ENCODE peak calls at places on chromosomes 16 and 17, in seven cellular contexts. One of them, this sample, is unnamed.

GRCh38 chr16:50238868-50239301 is 27.5 kb upstream of the ADCY7 start:
- DNase-seq in spleen: no peak
- DNase-seq in GM12891: no peak
- DNase-seq in sigmoid colon: no peak
- DNase-seq in H1: no peak
- DNase-seq in stomach: no peak
- DNase-seq in breast epithelium: no peak
- DNase-seq in this sample: no peak

GRCh38 chr16:70454221-70455034 is at the start of gene FCSK:
- DNase-seq in spleen: peak
- DNase-seq in H1: no peak
- DNase-seq in sigmoid colon: peak
- DNase-seq in stomach: peak
- DNase-seq in breast epithelium: no peak
- DNase-seq in GM12891: peak
- DNase-seq in this sample: no peak

GRCh38 chr17:71338396-71338795 is 782.4 kb upstream of the SOX9 start:
- DNase-seq in breast epithelium: no peak
- DNase-seq in sigmoid colon: no peak
- DNase-seq in H1: no peak
- DNase-seq in GM12891: no peak
- DNase-seq in spleen: no peak
- DNase-seq in stomach: no peak
- DNase-seq in this sample: no peak

GRCh38 chr17:34146440-34147043 is 108.5 kb upstream of the CCL2 start:
- DNase-seq in spleen: no peak
- DNase-seq in GM12891: peak
- DNase-seq in sigmoid colon: no peak
- DNase-seq in breast epithelium: peak
- DNase-seq in stomach: peak
- DNase-seq in H1: no peak
- DNase-seq in this sample: no peak

GRCh38 chr16:15770107-15770506 is 86.7 kb downstream of the MYH11 start:
- DNase-seq in GM12891: no peak
- DNase-seq in spleen: no peak
- DNase-seq in stomach: no peak
- DNase-seq in H1: no peak
- DNase-seq in breast epithelium: no peak
- DNase-seq in sigmoid colon: no peak
- DNase-seq in this sample: no peak

GRCh38 chr17:65183736-65184135 is 46.6 kb downstream of the RGS9 start:
- DNase-seq in spleen: no peak
- DNase-seq in stomach: no peak
- DNase-seq in GM12891: no peak
- DNase-seq in H1: peak
- DNase-seq in breast epithelium: peak
- DNase-seq in sigmoid colon: no peak
- DNase-seq in this sample: no peak

GRCh38 chr17:9406046-9406631 is 169.5 kb downstream of the STX8 start:
- DNase-seq in GM12891: no peak
- DNase-seq in spleen: no peak
- DNase-seq in breast epithelium: no peak
- DNase-seq in sigmoid colon: no peak
- DNase-seq in stomach: no peak
- DNase-seq in H1: no peak
- DNase-seq in this sample: no peak

GRCh38 chr17:33262724-33263123 is 30.4 kb downstream of the ASIC2 start:
- DNase-seq in GM12891: no peak
- DNase-seq in sigmoid colon: no peak
- DNase-seq in breast epithelium: no peak
- DNase-seq in spleen: no peak
- DNase-seq in stomach: no peak
- DNase-seq in H1: no peak
- DNase-seq in this sample: no peak

GRCh38 chr17:40646791-40647548 is 648 bp downstream of the SMARCE1 start:
- DNase-seq in GM12891: no peak
- DNase-seq in sigmoid colon: no peak
- DNase-seq in spleen: no peak
- DNase-seq in stomach: no peak
- DNase-seq in breast epithelium: no peak
- DNase-seq in H1: no peak
- DNase-seq in this sample: no peak

GRCh38 chr16:47965439-47965838 is 190.4 kb downstream of the ABCC12 start:
- DNase-seq in spleen: no peak
- DNase-seq in H1: peak
- DNase-seq in GM12891: no peak
- DNase-seq in breast epithelium: no peak
- DNase-seq in sigmoid colon: no peak
- DNase-seq in stomach: no peak
- DNase-seq in this sample: no peak

GRCh38 chr16:2149630-2150417 is 1.4 kb downstream of the RAB26 start:
- DNase-seq in sigmoid colon: no peak
- DNase-seq in spleen: peak
- DNase-seq in GM12891: no peak
- DNase-seq in stomach: no peak
- DNase-seq in breast epithelium: no peak
- DNase-seq in H1: no peak
- DNase-seq in this sample: peak

GRCh38 chr16:31052131-31052530 is 18.8 kb downstream of the STX4 start:
- DNase-seq in GM12891: no peak
- DNase-seq in stomach: no peak
- DNase-seq in H1: no peak
- DNase-seq in spleen: no peak
- DNase-seq in sigmoid colon: no peak
- DNase-seq in breast epithelium: no peak
- DNase-seq in this sample: no peak

DNA sequence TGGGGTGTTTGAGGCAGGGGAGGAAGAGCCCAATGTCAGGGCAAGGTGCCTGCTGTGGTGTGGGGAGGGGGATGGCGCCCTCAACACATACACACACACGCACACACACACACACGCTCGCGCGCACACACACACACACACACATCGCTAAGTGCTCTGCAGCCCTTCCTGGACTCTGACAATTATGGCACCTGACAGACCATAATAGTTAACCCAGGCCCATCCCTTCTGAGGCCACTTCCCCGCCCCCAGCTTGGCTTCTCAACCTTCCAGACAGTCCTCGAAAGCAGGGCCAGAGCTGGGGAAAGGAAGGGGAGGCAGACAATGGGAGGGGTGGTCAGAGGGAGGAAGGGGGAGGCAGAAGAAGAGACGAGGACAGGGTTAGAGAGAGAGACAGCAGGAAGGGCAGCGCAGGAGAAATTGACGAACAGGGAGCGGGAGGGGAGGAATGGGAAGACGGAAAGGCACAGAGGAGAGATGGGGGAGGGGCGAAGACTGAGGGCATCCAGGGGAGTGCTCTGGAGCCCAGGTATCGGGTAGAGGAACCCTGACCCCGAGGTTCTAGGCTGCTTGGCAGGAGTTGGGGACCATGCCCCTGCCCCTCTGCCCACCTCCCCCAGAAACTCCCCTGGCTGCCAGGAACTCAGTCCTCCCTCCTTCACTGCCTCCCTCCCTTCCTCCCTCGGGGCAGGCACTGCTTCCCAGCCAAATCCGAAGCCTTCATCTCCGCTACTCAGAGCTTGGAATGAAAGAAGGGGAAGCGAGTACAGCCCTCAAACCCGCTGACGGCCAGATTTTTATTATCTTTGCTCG is 4.0 kb downstream of the SRCIN1 start:
- DNase-seq in sigmoid colon: no peak
- DNase-seq in GM12891: no peak
- DNase-seq in breast epithelium: no peak
- DNase-seq in spleen: no peak
- DNase-seq in stomach: no peak
- DNase-seq in H1: no peak
- DNase-seq in this sample: no peak
- TF ChIP-seq POLR2AphosphoS5 in sigmoid colon: no peak
- TF ChIP-seq POLR2AphosphoS5 in GM12891: no peak
- TF ChIP-seq POLR2AphosphoS5 in breast epithelium: no peak
- TF ChIP-seq POLR2AphosphoS5 in spleen: no peak
- TF ChIP-seq POLR2AphosphoS5 in stomach: no peak
- TF ChIP-seq POLR2AphosphoS5 in H1: no peak
- TF ChIP-seq POLR2AphosphoS5 in this sample: no peak

GRCh38 chr17:61862975-61863800 is at the start of gene BRIP1:
- DNase-seq in stomach: peak
- DNase-seq in breast epithelium: peak
- DNase-seq in sigmoid colon: peak
- DNase-seq in H1: peak
- DNase-seq in GM12891: peak
- DNase-seq in spleen: peak
- DNase-seq in this sample: peak
- TF ChIP-seq POLR2A in stomach: no peak
- TF ChIP-seq POLR2A in breast epithelium: no peak
- TF ChIP-seq POLR2A in sigmoid colon: no peak
- TF ChIP-seq POLR2A in H1: peak
- TF ChIP-seq POLR2A in GM12891: peak
- TF ChIP-seq POLR2A in spleen: no peak
- TF ChIP-seq POLR2A in this sample: no peak

GRCh38 chr17:8041249-8041928 is 2.5 kb downstream of the ALOX15B start:
- DNase-seq in GM12891: peak
- DNase-seq in breast epithelium: peak
- DNase-seq in stomach: peak
- DNase-seq in H1: no peak
- DNase-seq in spleen: no peak
- DNase-seq in sigmoid colon: no peak
- DNase-seq in this sample: no peak
- TF ChIP-seq POLR2AphosphoS5 in GM12891: no peak
- TF ChIP-seq POLR2AphosphoS5 in breast epithelium: no peak
- TF ChIP-seq POLR2AphosphoS5 in stomach: no peak
- TF ChIP-seq POLR2AphosphoS5 in H1: no peak
- TF ChIP-seq POLR2AphosphoS5 in spleen: no peak
- TF ChIP-seq POLR2AphosphoS5 in sigmoid colon: peak
- TF ChIP-seq POLR2AphosphoS5 in this sample: no peak

GRCh38 chr17:6107791-6108190 is 37.6 kb downstream of the WSCD1 start:
- DNase-seq in GM12891: no peak
- DNase-seq in spleen: peak
- DNase-seq in sigmoid colon: no peak
- DNase-seq in breast epithelium: no peak
- DNase-seq in H1: no peak
- DNase-seq in stomach: no peak
- DNase-seq in this sample: no peak
- TF ChIP-seq POLR2A in GM12891: no peak
- TF ChIP-seq POLR2A in spleen: no peak
- TF ChIP-seq POLR2A in sigmoid colon: no peak
- TF ChIP-seq POLR2A in breast epithelium: no peak
- TF ChIP-seq POLR2A in H1: no peak
- TF ChIP-seq POLR2A in stomach: no peak
- TF ChIP-seq POLR2A in this sample: no peak

GRCh38 chr17:42929497-42929844 is 28.9 kb downstream of the G6PC1 start:
- DNase-seq in spleen: no peak
- DNase-seq in H1: no peak
- DNase-seq in breast epithelium: no peak
- DNase-seq in stomach: no peak
- DNase-seq in sigmoid colon: no peak
- DNase-seq in GM12891: no peak
- DNase-seq in this sample: no peak

GRCh38 chr17:42924891-42925290 is 24.3 kb downstream of the G6PC1 start:
- DNase-seq in GM12891: no peak
- DNase-seq in sigmoid colon: no peak
- DNase-seq in breast epithelium: no peak
- DNase-seq in spleen: no peak
- DNase-seq in stomach: no peak
- DNase-seq in H1: no peak
- DNase-seq in this sample: no peak

GRCh38 chr17:42928714-42929496 is 28.3 kb downstream of the G6PC1 start:
- DNase-seq in H1: no peak
- DNase-seq in sigmoid colon: peak
- DNase-seq in stomach: peak
- DNase-seq in GM12891: peak
- DNase-seq in breast epithelium: no peak
- DNase-seq in spleen: no peak
- DNase-seq in this sample: no peak
- TF ChIP-seq POLR2AphosphoS5 in H1: no peak
- TF ChIP-seq POLR2AphosphoS5 in sigmoid colon: peak
- TF ChIP-seq POLR2AphosphoS5 in stomach: no peak
- TF ChIP-seq POLR2AphosphoS5 in GM12891: no peak
- TF ChIP-seq POLR2AphosphoS5 in breast epithelium: no peak
- TF ChIP-seq POLR2AphosphoS5 in spleen: no peak
- TF ChIP-seq POLR2AphosphoS5 in this sample: no peak

GRCh38 chr17:57862990-57863667 is 13.3 kb upstream of the MRPS23 start:
- DNase-seq in stomach: no peak
- DNase-seq in spleen: no peak
- DNase-seq in sigmoid colon: peak
- DNase-seq in GM12891: no peak
- DNase-seq in H1: no peak
- DNase-seq in breast epithelium: no peak
- DNase-seq in this sample: no peak

GRCh38 chr17:57862410-57862989 is 12.7 kb upstream of the MRPS23 start:
- DNase-seq in sigmoid colon: no peak
- DNase-seq in H1: no peak
- DNase-seq in breast epithelium: no peak
- DNase-seq in spleen: no peak
- DNase-seq in GM12891: no peak
- DNase-seq in stomach: no peak
- DNase-seq in this sample: peak

GRCh38 chr17:57860414-57860999 is 10.7 kb upstream of the MRPS23 start:
- DNase-seq in sigmoid colon: no peak
- DNase-seq in H1: no peak
- DNase-seq in spleen: no peak
- DNase-seq in GM12891: no peak
- DNase-seq in stomach: no peak
- DNase-seq in breast epithelium: no peak
- DNase-seq in this sample: no peak

GRCh38 chr17:57861000-57861736 is 11.3 kb upstream of the MRPS23 start:
- DNase-seq in GM12891: no peak
- DNase-seq in spleen: peak
- DNase-seq in sigmoid colon: peak
- DNase-seq in H1: no peak
- DNase-seq in breast epithelium: no peak
- DNase-seq in stomach: peak
- DNase-seq in this sample: peak

DNA sequence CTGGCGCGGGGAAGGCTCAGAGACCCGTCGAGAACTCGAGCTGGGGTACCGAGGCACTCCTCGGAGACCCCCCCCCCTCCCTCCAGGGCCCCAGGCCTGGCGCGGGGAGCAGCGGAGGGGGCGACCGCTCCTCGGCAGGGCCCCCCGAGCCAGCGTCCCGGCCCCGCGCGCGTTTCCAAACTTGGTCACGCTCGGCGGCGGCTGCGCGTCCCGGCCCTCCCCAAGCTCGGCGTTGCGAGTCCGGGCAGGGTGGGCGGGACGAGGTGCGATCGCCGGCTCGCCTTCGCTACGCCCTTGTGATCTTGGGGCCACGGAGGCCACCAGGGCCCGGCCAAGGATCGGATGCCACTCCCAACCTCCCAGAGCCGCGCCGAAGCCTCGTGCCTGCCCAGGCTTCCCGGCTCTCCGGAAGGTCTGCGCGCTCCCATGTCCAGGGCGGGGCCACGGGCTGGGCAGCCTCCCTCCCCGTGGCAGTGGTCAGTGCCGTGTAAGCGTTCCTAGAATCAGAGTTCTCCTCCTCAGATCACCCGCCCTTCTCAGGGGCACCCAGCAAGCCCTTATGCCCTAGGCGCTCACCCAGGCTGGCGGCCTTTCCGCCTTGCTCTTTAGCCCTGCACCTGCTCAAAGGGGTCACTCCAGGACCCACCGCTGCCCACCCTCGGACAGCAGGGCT is 12.0 kb upstream of the MRPS23 start:
- DNase-seq in spleen: peak
- DNase-seq in breast epithelium: no peak
- DNase-seq in stomach: peak
- DNase-seq in H1: no peak
- DNase-seq in sigmoid colon: peak
- DNase-seq in GM12891: no peak
- DNase-seq in this sample: peak
- TF ChIP-seq POLR2A in spleen: no peak
- TF ChIP-seq POLR2A in breast epithelium: no peak
- TF ChIP-seq POLR2A in stomach: no peak
- TF ChIP-seq POLR2A in H1: no peak
- TF ChIP-seq POLR2A in sigmoid colon: peak
- TF ChIP-seq POLR2A in GM12891: no peak
- TF ChIP-seq POLR2A in this sample: no peak

This sample was measured in suprapubic skin.